ENCODE peak calls at places on chromosomes 4 and X, in six cellular contexts. X is B cell, O is SJSA1, K is ELR, E is cardiac fibroblast, S is Kasumi-1. B is an unnamed sample.

GRCh38 chrX:38304010-38304409 is 23.3 kb downstream of the RPGR start:
- DNase-seq in S (peak; percentile 23), E (peak; percentile 64), X (no peak), O (no peak), K (peak; percentile 45), B (no peak)

GRCh38 chr4:40333921-40334352 is 1.2 kb upstream of the CHRNA9 start:
- DNase-seq in E (peak; percentile 73), O (no peak), S (no peak), K (peak; percentile 75), X (no peak), B (no peak)

GRCh38 chr4:15963001-15963451 is at the start of gene FGFBP2:
- DNase-seq in X (no peak), K (peak; percentile 60), S (peak; percentile 51), E (peak; percentile 52), O (peak; percentile 42), B (peak; percentile 20)

GRCh38 chr4:165129924-165130323 is 17.3 kb upstream of the TMEM192 start:
- DNase-seq in X (no peak), O (no peak), S (peak; percentile 15), E (no peak), K (no peak), B (no peak)

GRCh38 chrX:6810796-6811195 is 275.9 kb upstream of the VCX3A start:
- DNase-seq in K (no peak), O (no peak), X (no peak), E (peak; percentile 0), S (no peak), B (no peak)

GRCh38 chr4:113851816-113852215 is 90.3 kb upstream of the CAMK2D start:
- DNase-seq in X (no peak), O (no peak), S (no peak), E (peak; percentile 11), K (no peak), B (no peak)

GRCh38 chr4:125728568-125728967 is 413.8 kb downstream of the FAT4 start:
- DNase-seq in K (peak; percentile 96), O (peak; percentile 92), X (no peak), S (no peak), E (peak; percentile 97), B (no peak)

GRCh38 chrX:9847071-9847470 is 60.8 kb downstream of the SHROOM2 start:
- DNase-seq in E (peak; percentile 81), O (peak; percentile 47), K (peak; percentile 83), X (no peak), S (no peak), B (no peak)

GRCh38 chr4:153611679-153612078 is 72.4 kb upstream of the TLR2 start:
- DNase-seq in X (no peak), E (peak; percentile 68), K (peak; percentile 76), O (no peak), S (no peak), B (no peak)

GRCh38 chrX:34638116-34638515 is 19.0 kb downstream of the TMEM47 start:
- DNase-seq in O (no peak), X (no peak), E (peak; percentile 70), K (peak; percentile 47), S (peak; percentile 32), B (no peak)

GRCh38 chrX:106726485-106727437 is at the start of gene RNF128:
- DNase-seq in K (peak; percentile 44), S (no peak), E (peak; percentile 12), O (no peak), X (no peak), B (no peak)

GRCh38 chrX:39065051-39065871 is 264.0 kb downstream of the MID1IP1 start:
- DNase-seq in S (no peak), X (no peak), E (no peak), K (no peak), O (no peak), B (no peak)

GRCh38 chr4:184166736-184167135 is 50.9 kb downstream of the ENPP6 start:
- DNase-seq in E (no peak), K (no peak), X (no peak), S (no peak), O (no peak), B (no peak)

GRCh38 chr4:173514641-173515217 is 15.3 kb downstream of the HAND2 start:
- DNase-seq in O (no peak), X (no peak), K (no peak), E (no peak), S (no peak), B (no peak)